ENCODE peak calls at places on chromosomes 12 and 14, in five cellular contexts. G is CD4-positive, alpha-beta memory T cell; Q is GM19239; T is NCI-H1105; I is fibroblast of villous mesenchyme. P is an unnamed sample.
A peak's percentile ranks its signal among the peaks of the same experiment; 100 is the strongest.

GRCh38 chr14:99644723-99645544 is at the start of gene HHIPL1:
- DNase-seq in I (peak; percentile 31), T (no peak), Q (no peak), G (no peak), P (no peak)

GRCh38 chr12:98998697-98999299 is 353.7 kb downstream of the APAF1 start:
- DNase-seq in Q (peak; percentile 9), G (peak; percentile 16), T (peak; percentile 39), I (peak; percentile 43), P (peak; percentile 78)

GRCh38 chr12:77231548-77231947 is 166.2 kb upstream of the E2F7 start:
- DNase-seq in I (peak; percentile 30), Q (no peak), G (no peak), T (peak; percentile 22), P (no peak)

GRCh38 chr14:55936691-55937090 is 181.5 kb upstream of the PELI2 start:
- DNase-seq in T (no peak), Q (no peak), I (no peak), G (no peak), P (no peak)

GRCh38 chr12:7716391-7716790 is 5.2 kb downstream of the DPPA3 start:
- DNase-seq in G (no peak), I (no peak), T (no peak), Q (no peak), P (no peak)

GRCh38 chr12:100138048-100138907 is 4.4 kb downstream of the BLTP3B start:
- DNase-seq in I (peak; percentile 33), T (no peak), Q (no peak), G (no peak), P (peak; percentile 68)

GRCh38 chr12:54394281-54394719 is 9.8 kb upstream of the ZNF385A start:
- DNase-seq in T (peak; percentile 33), Q (no peak), G (peak; percentile 27), I (peak; percentile 57), P (peak; percentile 20)

GRCh38 chr12:104360988-104361707 is 57.6 kb downstream of the EID3 start:
- DNase-seq in T (no peak), G (no peak), I (peak; percentile 58), Q (no peak), P (no peak)

GRCh38 chr12:19236656-19237055 is 107.1 kb downstream of the PLEKHA5 start:
- DNase-seq in G (no peak), T (no peak), I (no peak), Q (no peak), P (no peak)

GRCh38 chr12:64781374-64782029 is 22.3 kb upstream of the GNS start:
- DNase-seq in Q (no peak), G (no peak), T (peak; percentile 32), I (no peak), P (no peak)

GRCh38 chr14:61526405-61527312 is 168.7 kb upstream of the HIF1A start:
- DNase-seq in I (no peak), T (no peak), Q (no peak), G (no peak), P (no peak)

GRCh38 chr12:29157486-29157946 is 8.4 kb downstream of the FAR2 start:
- DNase-seq in T (no peak), I (no peak), Q (no peak), G (no peak), P (no peak)

GRCh38 chr12:68177562-68177961 is 18.0 kb upstream of the IFNG start:
- DNase-seq in T (no peak), Q (no peak), I (no peak), G (no peak), P (no peak)

GRCh38 chr12:18753481-18754117 is 15.7 kb downstream of the CAPZA3 start:
- DNase-seq in T (no peak), I (no peak), Q (no peak), G (no peak), P (no peak)

GRCh38 chr12:58310828-58311273 is 369.5 kb downstream of the ATP23 start:
- DNase-seq in G (no peak), T (no peak), Q (no peak), I (peak; percentile 99), P (no peak)

GRCh38 chr14:23588884-23589598 is 10.5 kb upstream of the JPH4 start:
- DNase-seq in T (peak; percentile 77), I (peak; percentile 89), G (peak; percentile 79), Q (peak; percentile 95), P (peak; percentile 73)

GRCh38 chr14:95478309-95478708 is 38.1 kb downstream of the SYNE3 start:
- DNase-seq in Q (no peak), G (no peak), T (no peak), I (no peak), P (no peak)

GRCh38 chr14:51208982-51209381 is 31.1 kb upstream of the TMX1 start:
- DNase-seq in I (no peak), Q (no peak), G (no peak), T (no peak), P (no peak)

P was measured in hippocampal formation.